ENCODE peak calls at places on chromosome 17, in ten cellular contexts. One of them, this sample, is unnamed.

GRCh38 chr17:8109669-8110455 is 8.5 kb downstream of the ALOXE3 start:
- DNase-seq in germinal center: peak
- DNase-seq in DMS153: no peak
- DNase-seq in sciatic nerve: peak
- DNase-seq in GM10248: peak
- DNase-seq in NCI-H1092: no peak
- DNase-seq in ELR: peak
- DNase-seq in stimulated activated CD4-positive, alpha-beta T cell treated with anti-CD3 and anti-CD28 coated beads, Interleukin-15, amount 100 ng/mL, for 1 hour: peak
- DNase-seq in HepG2: no peak
- DNase-seq in NCI-H1417: peak
- DNase-seq in this sample: peak

GRCh38 chr17:75183999-75184884 is 1.5 kb upstream of the SUMO2 start:
- DNase-seq in germinal center: no peak
- DNase-seq in DMS153: no peak
- DNase-seq in sciatic nerve: peak
- DNase-seq in GM10248: no peak
- DNase-seq in NCI-H1092: no peak
- DNase-seq in ELR: no peak
- DNase-seq in stimulated activated CD4-positive, alpha-beta T cell treated with anti-CD3 and anti-CD28 coated beads, Interleukin-15, amount 100 ng/mL, for 1 hour: no peak
- DNase-seq in HepG2: no peak
- DNase-seq in NCI-H1417: no peak
- DNase-seq in this sample: no peak

GRCh38 chr17:49107211-49107557 is 25.4 kb upstream of the B4GALNT2 start:
- DNase-seq in germinal center: no peak
- DNase-seq in DMS153: no peak
- DNase-seq in sciatic nerve: no peak
- DNase-seq in GM10248: no peak
- DNase-seq in NCI-H1092: no peak
- DNase-seq in ELR: no peak
- DNase-seq in stimulated activated CD4-positive, alpha-beta T cell treated with anti-CD3 and anti-CD28 coated beads, Interleukin-15, amount 100 ng/mL, for 1 hour: no peak
- DNase-seq in HepG2: no peak
- DNase-seq in NCI-H1417: no peak
- DNase-seq in this sample: no peak

GRCh38 chr17:50175035-50175788 is 9.4 kb downstream of the SGCA start:
- DNase-seq in germinal center: no peak
- DNase-seq in DMS153: no peak
- DNase-seq in sciatic nerve: no peak
- DNase-seq in GM10248: no peak
- DNase-seq in NCI-H1092: no peak
- DNase-seq in ELR: peak
- DNase-seq in stimulated activated CD4-positive, alpha-beta T cell treated with anti-CD3 and anti-CD28 coated beads, Interleukin-15, amount 100 ng/mL, for 1 hour: no peak
- DNase-seq in HepG2: no peak
- DNase-seq in NCI-H1417: no peak
- DNase-seq in this sample: no peak

GRCh38 chr17:74759243-74759801 is 10.9 kb downstream of the NHERF1 start:
- DNase-seq in germinal center: no peak
- DNase-seq in DMS153: no peak
- DNase-seq in sciatic nerve: no peak
- DNase-seq in GM10248: peak
- DNase-seq in NCI-H1092: no peak
- DNase-seq in ELR: no peak
- DNase-seq in stimulated activated CD4-positive, alpha-beta T cell treated with anti-CD3 and anti-CD28 coated beads, Interleukin-15, amount 100 ng/mL, for 1 hour: no peak
- DNase-seq in HepG2: no peak
- DNase-seq in NCI-H1417: no peak
- DNase-seq in this sample: no peak

GRCh38 chr17:79295307-79295706 is 220.7 kb downstream of the ENGASE start:
- DNase-seq in germinal center: no peak
- DNase-seq in DMS153: no peak
- DNase-seq in sciatic nerve: no peak
- DNase-seq in GM10248: no peak
- DNase-seq in NCI-H1092: no peak
- DNase-seq in ELR: no peak
- DNase-seq in stimulated activated CD4-positive, alpha-beta T cell treated with anti-CD3 and anti-CD28 coated beads, Interleukin-15, amount 100 ng/mL, for 1 hour: no peak
- DNase-seq in HepG2: no peak
- DNase-seq in NCI-H1417: no peak
- DNase-seq in this sample: no peak

GRCh38 chr17:30913955-30914354 is 7.8 kb upstream of the ADAP2 start:
- DNase-seq in germinal center: no peak
- DNase-seq in DMS153: no peak
- DNase-seq in sciatic nerve: no peak
- DNase-seq in GM10248: no peak
- DNase-seq in NCI-H1092: no peak
- DNase-seq in ELR: no peak
- DNase-seq in stimulated activated CD4-positive, alpha-beta T cell treated with anti-CD3 and anti-CD28 coated beads, Interleukin-15, amount 100 ng/mL, for 1 hour: no peak
- DNase-seq in HepG2: no peak
- DNase-seq in NCI-H1417: no peak
- DNase-seq in this sample: no peak

GRCh38 chr17:49879505-49879904 is 31.6 kb upstream of the TAC4 start:
- DNase-seq in germinal center: no peak
- DNase-seq in DMS153: no peak
- DNase-seq in sciatic nerve: no peak
- DNase-seq in GM10248: no peak
- DNase-seq in NCI-H1092: no peak
- DNase-seq in ELR: no peak
- DNase-seq in stimulated activated CD4-positive, alpha-beta T cell treated with anti-CD3 and anti-CD28 coated beads, Interleukin-15, amount 100 ng/mL, for 1 hour: no peak
- DNase-seq in HepG2: no peak
- DNase-seq in NCI-H1417: no peak
- DNase-seq in this sample: no peak

GRCh38 chr17:4710693-4711634 is 532 bp downstream of the ARRB2 start:
- DNase-seq in germinal center: peak
- DNase-seq in DMS153: no peak
- DNase-seq in sciatic nerve: no peak
- DNase-seq in GM10248: no peak
- DNase-seq in NCI-H1092: no peak
- DNase-seq in ELR: no peak
- DNase-seq in stimulated activated CD4-positive, alpha-beta T cell treated with anti-CD3 and anti-CD28 coated beads, Interleukin-15, amount 100 ng/mL, for 1 hour: peak
- DNase-seq in HepG2: no peak
- DNase-seq in NCI-H1417: peak
- DNase-seq in this sample: no peak

GRCh38 chr17:22703204-22703603 is 1010.9 kb downstream of the KCNJ18 start:
- DNase-seq in germinal center: no peak
- DNase-seq in DMS153: no peak
- DNase-seq in sciatic nerve: no peak
- DNase-seq in GM10248: no peak
- DNase-seq in NCI-H1092: no peak
- DNase-seq in ELR: no peak
- DNase-seq in stimulated activated CD4-positive, alpha-beta T cell treated with anti-CD3 and anti-CD28 coated beads, Interleukin-15, amount 100 ng/mL, for 1 hour: no peak
- DNase-seq in HepG2: no peak
- DNase-seq in NCI-H1417: no peak
- DNase-seq in this sample: peak

GRCh38 chr17:48907713-48908046 is 527 bp upstream of the UBE2Z start:
- DNase-seq in germinal center: no peak
- DNase-seq in DMS153: no peak
- DNase-seq in sciatic nerve: no peak
- DNase-seq in GM10248: no peak
- DNase-seq in NCI-H1092: no peak
- DNase-seq in ELR: peak
- DNase-seq in stimulated activated CD4-positive, alpha-beta T cell treated with anti-CD3 and anti-CD28 coated beads, Interleukin-15, amount 100 ng/mL, for 1 hour: no peak
- DNase-seq in HepG2: no peak
- DNase-seq in NCI-H1417: no peak
- DNase-seq in this sample: no peak

GRCh38 chr17:8522577-8522976 is 86.9 kb downstream of the NDEL1 start:
- DNase-seq in germinal center: no peak
- DNase-seq in DMS153: no peak
- DNase-seq in sciatic nerve: no peak
- DNase-seq in GM10248: no peak
- DNase-seq in NCI-H1092: no peak
- DNase-seq in ELR: no peak
- DNase-seq in stimulated activated CD4-positive, alpha-beta T cell treated with anti-CD3 and anti-CD28 coated beads, Interleukin-15, amount 100 ng/mL, for 1 hour: no peak
- DNase-seq in HepG2: no peak
- DNase-seq in NCI-H1417: no peak
- DNase-seq in this sample: no peak

GRCh38 chr17:76458580-76459490 is 5.9 kb upstream of the UBE2O start:
- DNase-seq in germinal center: peak
- DNase-seq in DMS153: peak
- DNase-seq in sciatic nerve: no peak
- DNase-seq in GM10248: peak
- DNase-seq in NCI-H1092: peak
- DNase-seq in ELR: peak
- DNase-seq in stimulated activated CD4-positive, alpha-beta T cell treated with anti-CD3 and anti-CD28 coated beads, Interleukin-15, amount 100 ng/mL, for 1 hour: no peak
- DNase-seq in HepG2: peak
- DNase-seq in NCI-H1417: peak
- DNase-seq in this sample: peak

GRCh38 chr17:7686221-7687071 is 844 bp downstream of the TP53 start:
- DNase-seq in germinal center: peak
- DNase-seq in DMS153: peak
- DNase-seq in sciatic nerve: peak
- DNase-seq in GM10248: peak
- DNase-seq in NCI-H1092: peak
- DNase-seq in ELR: peak
- DNase-seq in stimulated activated CD4-positive, alpha-beta T cell treated with anti-CD3 and anti-CD28 coated beads, Interleukin-15, amount 100 ng/mL, for 1 hour: peak
- DNase-seq in HepG2: peak
- DNase-seq in NCI-H1417: peak
- DNase-seq in this sample: peak